ENCODE peak calls at places on chromosomes 7 and 10, in six cellular contexts. One of them, this sample, is unnamed.

GRCh38 chr10:95324436-95325268 is 33.8 kb upstream of the PDLIM1 start:
- DNase-seq in sigmoid colon: no peak
- DNase-seq in ovary: no peak
- DNase-seq in hepatocyte: no peak
- DNase-seq in lower leg skin: no peak
- DNase-seq in brain microvascular endothelial cell: no peak
- DNase-seq in this sample: no peak

GRCh38 chr7:43508434-43508833 is 74.5 kb upstream of the STK17A start:
- DNase-seq in sigmoid colon: no peak
- DNase-seq in ovary: no peak
- DNase-seq in hepatocyte: no peak
- DNase-seq in lower leg skin: no peak
- DNase-seq in brain microvascular endothelial cell: no peak
- DNase-seq in this sample: no peak

GRCh38 chr10:5293691-5294550 is 70.8 kb upstream of the UCN3 start:
- DNase-seq in sigmoid colon: no peak
- DNase-seq in ovary: no peak
- DNase-seq in hepatocyte: peak
- DNase-seq in lower leg skin: peak
- DNase-seq in brain microvascular endothelial cell: peak
- DNase-seq in this sample: peak

GRCh38 chr10:124648738-124649137 is 95.4 kb downstream of the FAM53B start:
- DNase-seq in sigmoid colon: peak
- DNase-seq in ovary: peak
- DNase-seq in hepatocyte: peak
- DNase-seq in lower leg skin: no peak
- DNase-seq in brain microvascular endothelial cell: peak
- DNase-seq in this sample: peak

GRCh38 chr10:49080071-49080470 is 35.3 kb downstream of the VSTM4 start:
- DNase-seq in sigmoid colon: no peak
- DNase-seq in ovary: peak
- DNase-seq in hepatocyte: peak
- DNase-seq in lower leg skin: peak
- DNase-seq in brain microvascular endothelial cell: peak
- DNase-seq in this sample: peak

GRCh38 chr7:29480456-29480855 is 83.2 kb upstream of the PRR15 start:
- DNase-seq in sigmoid colon: peak
- DNase-seq in ovary: peak
- DNase-seq in hepatocyte: peak
- DNase-seq in lower leg skin: no peak
- DNase-seq in brain microvascular endothelial cell: no peak
- DNase-seq in this sample: no peak

GRCh38 chr7:95723583-95724180 is 48.7 kb upstream of the DYNC1I1 start:
- DNase-seq in sigmoid colon: no peak
- DNase-seq in ovary: peak
- DNase-seq in hepatocyte: peak
- DNase-seq in lower leg skin: no peak
- DNase-seq in brain microvascular endothelial cell: peak
- DNase-seq in this sample: peak

GRCh38 chr10:129800-130199 is 5.5 kb upstream of the ZMYND11 start:
- DNase-seq in sigmoid colon: no peak
- DNase-seq in ovary: no peak
- DNase-seq in hepatocyte: no peak
- DNase-seq in lower leg skin: no peak
- DNase-seq in brain microvascular endothelial cell: no peak
- DNase-seq in this sample: no peak

GRCh38 chr10:116689744-116690143 is 52.6 kb downstream of the HSPA12A start:
- DNase-seq in sigmoid colon: peak
- DNase-seq in ovary: no peak
- DNase-seq in hepatocyte: no peak
- DNase-seq in lower leg skin: no peak
- DNase-seq in brain microvascular endothelial cell: no peak
- DNase-seq in this sample: no peak

GRCh38 chr7:23467731-23468720 is 2.3 kb downstream of the IGF2BP3 start:
- DNase-seq in sigmoid colon: no peak
- DNase-seq in ovary: no peak
- DNase-seq in hepatocyte: peak
- DNase-seq in lower leg skin: no peak
- DNase-seq in brain microvascular endothelial cell: no peak
- DNase-seq in this sample: no peak

GRCh38 chr10:114762811-114763210 is 58.8 kb upstream of the FHIP2A start:
- DNase-seq in sigmoid colon: no peak
- DNase-seq in ovary: no peak
- DNase-seq in hepatocyte: no peak
- DNase-seq in lower leg skin: no peak
- DNase-seq in brain microvascular endothelial cell: no peak
- DNase-seq in this sample: no peak

GRCh38 chr10:50473756-50474155 is 150.0 kb downstream of the SGMS1 start:
- DNase-seq in sigmoid colon: no peak
- DNase-seq in ovary: no peak
- DNase-seq in hepatocyte: no peak
- DNase-seq in lower leg skin: no peak
- DNase-seq in brain microvascular endothelial cell: no peak
- DNase-seq in this sample: no peak

GRCh38 chr7:32594965-32595364 is 99.7 kb downstream of the AVL9 start:
- DNase-seq in sigmoid colon: no peak
- DNase-seq in ovary: no peak
- DNase-seq in hepatocyte: no peak
- DNase-seq in lower leg skin: no peak
- DNase-seq in brain microvascular endothelial cell: peak
- DNase-seq in this sample: no peak

GRCh38 chr7:4302203-4302905 is 379.7 kb upstream of the FOXK1 start:
- DNase-seq in sigmoid colon: no peak
- DNase-seq in ovary: no peak
- DNase-seq in hepatocyte: no peak
- DNase-seq in lower leg skin: no peak
- DNase-seq in brain microvascular endothelial cell: no peak
- DNase-seq in this sample: no peak

GRCh38 chr10:121771957-121772356 is 155.9 kb downstream of the ATE1 start:
- DNase-seq in sigmoid colon: no peak
- DNase-seq in ovary: no peak
- DNase-seq in hepatocyte: peak
- DNase-seq in lower leg skin: no peak
- DNase-seq in brain microvascular endothelial cell: no peak
- DNase-seq in this sample: no peak

GRCh38 chr10:43981232-43981631 is 332.6 kb upstream of the ZNF32 start:
- DNase-seq in sigmoid colon: no peak
- DNase-seq in ovary: no peak
- DNase-seq in hepatocyte: no peak
- DNase-seq in lower leg skin: no peak
- DNase-seq in brain microvascular endothelial cell: peak
- DNase-seq in this sample: no peak
- H3K4me3 ChIP-seq in sigmoid colon: no peak
- H3K4me3 ChIP-seq in ovary: no peak
- H3K4me3 ChIP-seq in hepatocyte: no peak
- H3K4me3 ChIP-seq in lower leg skin: no peak
- H3K4me3 ChIP-seq in brain microvascular endothelial cell: no peak
- H3K4me3 ChIP-seq in this sample: no peak

DNA sequence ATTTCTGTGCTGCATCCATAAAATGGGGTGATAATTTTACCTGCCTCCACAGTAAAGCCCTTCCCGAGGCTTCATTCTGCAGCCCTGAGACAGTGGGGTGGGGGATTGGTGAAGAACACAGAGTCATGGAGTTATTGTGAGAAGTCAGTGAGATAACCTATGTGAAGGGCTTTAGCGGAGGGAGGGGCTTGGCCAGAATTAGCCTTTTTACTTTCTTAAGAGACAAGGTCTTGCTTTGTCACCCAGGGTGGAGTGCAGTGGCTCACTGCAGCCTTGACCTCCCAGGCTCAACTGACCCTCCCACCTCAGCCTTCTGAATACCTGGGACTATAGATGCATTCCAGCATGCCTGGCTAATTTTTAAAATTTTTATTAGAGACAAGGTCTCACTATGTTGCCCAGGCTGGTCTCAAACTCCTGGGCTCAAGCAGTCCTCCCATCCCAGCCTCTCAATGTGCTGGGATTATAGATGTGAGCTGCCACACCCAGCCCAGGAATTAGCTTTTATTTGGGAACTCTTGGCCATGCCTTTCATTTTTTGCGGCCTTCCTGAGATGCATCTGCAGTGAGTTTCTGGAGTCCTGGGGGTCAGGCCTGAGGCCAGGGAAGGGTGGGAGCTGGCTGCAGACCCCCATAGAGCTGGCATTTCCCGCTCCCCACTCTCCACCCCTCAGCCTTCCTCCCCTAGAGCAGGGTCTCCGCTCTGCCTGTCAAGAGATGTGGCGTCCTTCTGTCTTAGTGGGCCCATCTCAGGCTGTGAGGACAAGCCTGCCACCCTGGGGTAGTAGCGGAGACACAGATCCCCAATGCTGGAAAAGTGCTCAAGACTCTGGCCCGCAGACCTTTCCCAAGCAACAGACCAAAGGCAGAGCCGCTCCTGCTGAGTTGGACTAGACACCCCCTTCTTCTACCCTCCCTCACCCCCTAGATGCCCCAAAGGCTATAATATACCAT is 77.0 kb downstream of the ZMIZ1 start:
- DNase-seq in sigmoid colon: no peak
- DNase-seq in ovary: no peak
- DNase-seq in hepatocyte: no peak
- DNase-seq in lower leg skin: no peak
- DNase-seq in brain microvascular endothelial cell: no peak
- DNase-seq in this sample: no peak
- H3K4me3 ChIP-seq in sigmoid colon: no peak
- H3K4me3 ChIP-seq in ovary: no peak
- H3K4me3 ChIP-seq in hepatocyte: no peak
- H3K4me3 ChIP-seq in lower leg skin: no peak
- H3K4me3 ChIP-seq in brain microvascular endothelial cell: no peak
- H3K4me3 ChIP-seq in this sample: no peak

GRCh38 chr10:3828404-3829192 is 43.6 kb upstream of the KLF6 start:
- DNase-seq in sigmoid colon: peak
- DNase-seq in ovary: peak
- DNase-seq in hepatocyte: peak
- DNase-seq in lower leg skin: no peak
- DNase-seq in brain microvascular endothelial cell: peak
- DNase-seq in this sample: no peak
- H3K4me3 ChIP-seq in sigmoid colon: peak
- H3K4me3 ChIP-seq in ovary: peak
- H3K4me3 ChIP-seq in hepatocyte: no peak
- H3K4me3 ChIP-seq in lower leg skin: peak
- H3K4me3 ChIP-seq in brain microvascular endothelial cell: peak
- H3K4me3 ChIP-seq in this sample: peak

GRCh38 chr7:101823086-101823485 is 5.7 kb downstream of the CUX1 start:
- DNase-seq in sigmoid colon: peak
- DNase-seq in ovary: no peak
- DNase-seq in hepatocyte: no peak
- DNase-seq in lower leg skin: peak
- DNase-seq in brain microvascular endothelial cell: no peak
- DNase-seq in this sample: no peak

GRCh38 chr7:101818699-101819071 is 1.3 kb downstream of the CUX1 start:
- DNase-seq in sigmoid colon: peak
- DNase-seq in ovary: no peak
- DNase-seq in hepatocyte: no peak
- DNase-seq in lower leg skin: peak
- DNase-seq in brain microvascular endothelial cell: no peak
- DNase-seq in this sample: no peak

GRCh38 chr7:101819913-101820522 is 2.6 kb downstream of the CUX1 start:
- DNase-seq in sigmoid colon: no peak
- DNase-seq in ovary: no peak
- DNase-seq in hepatocyte: no peak
- DNase-seq in lower leg skin: no peak
- DNase-seq in brain microvascular endothelial cell: no peak
- DNase-seq in this sample: no peak

GRCh38 chr7:101819183-101819582 is 1.8 kb downstream of the CUX1 start:
- DNase-seq in sigmoid colon: peak
- DNase-seq in ovary: no peak
- DNase-seq in hepatocyte: no peak
- DNase-seq in lower leg skin: peak
- DNase-seq in brain microvascular endothelial cell: no peak
- DNase-seq in this sample: no peak

GRCh38 chr7:101820703-101821102 is 3.3 kb downstream of the CUX1 start:
- DNase-seq in sigmoid colon: peak
- DNase-seq in ovary: no peak
- DNase-seq in hepatocyte: no peak
- DNase-seq in lower leg skin: peak
- DNase-seq in brain microvascular endothelial cell: no peak
- DNase-seq in this sample: no peak
- H3K4me3 ChIP-seq in sigmoid colon: no peak
- H3K4me3 ChIP-seq in ovary: no peak
- H3K4me3 ChIP-seq in hepatocyte: no peak
- H3K4me3 ChIP-seq in lower leg skin: no peak
- H3K4me3 ChIP-seq in brain microvascular endothelial cell: no peak
- H3K4me3 ChIP-seq in this sample: no peak

GRCh38 chr7:151244156-151244870 is 4.2 kb downstream of the SMARCD3 start:
- DNase-seq in sigmoid colon: no peak
- DNase-seq in ovary: no peak
- DNase-seq in hepatocyte: peak
- DNase-seq in lower leg skin: peak
- DNase-seq in brain microvascular endothelial cell: peak
- DNase-seq in this sample: no peak
- H3K4me3 ChIP-seq in sigmoid colon: no peak
- H3K4me3 ChIP-seq in ovary: no peak
- H3K4me3 ChIP-seq in hepatocyte: no peak
- H3K4me3 ChIP-seq in lower leg skin: no peak
- H3K4me3 ChIP-seq in brain microvascular endothelial cell: no peak
- H3K4me3 ChIP-seq in this sample: peak

GRCh38 chr10:26806557-26806956 is 54.2 kb downstream of the ABI1 start:
- DNase-seq in sigmoid colon: no peak
- DNase-seq in ovary: no peak
- DNase-seq in hepatocyte: no peak
- DNase-seq in lower leg skin: no peak
- DNase-seq in brain microvascular endothelial cell: no peak
- DNase-seq in this sample: no peak

GRCh38 chr10:26807532-26807931 is 53.2 kb downstream of the ABI1 start:
- DNase-seq in sigmoid colon: no peak
- DNase-seq in ovary: no peak
- DNase-seq in hepatocyte: no peak
- DNase-seq in lower leg skin: no peak
- DNase-seq in brain microvascular endothelial cell: no peak
- DNase-seq in this sample: no peak

GRCh38 chr10:26805567-26806245 is 55.1 kb downstream of the ABI1 start:
- DNase-seq in sigmoid colon: no peak
- DNase-seq in ovary: no peak
- DNase-seq in hepatocyte: peak
- DNase-seq in lower leg skin: no peak
- DNase-seq in brain microvascular endothelial cell: peak
- DNase-seq in this sample: no peak

GRCh38 chr10:26809973-26810372 is 50.8 kb downstream of the ABI1 start:
- DNase-seq in sigmoid colon: no peak
- DNase-seq in ovary: no peak
- DNase-seq in hepatocyte: no peak
- DNase-seq in lower leg skin: no peak
- DNase-seq in brain microvascular endothelial cell: no peak
- DNase-seq in this sample: no peak

DNA sequence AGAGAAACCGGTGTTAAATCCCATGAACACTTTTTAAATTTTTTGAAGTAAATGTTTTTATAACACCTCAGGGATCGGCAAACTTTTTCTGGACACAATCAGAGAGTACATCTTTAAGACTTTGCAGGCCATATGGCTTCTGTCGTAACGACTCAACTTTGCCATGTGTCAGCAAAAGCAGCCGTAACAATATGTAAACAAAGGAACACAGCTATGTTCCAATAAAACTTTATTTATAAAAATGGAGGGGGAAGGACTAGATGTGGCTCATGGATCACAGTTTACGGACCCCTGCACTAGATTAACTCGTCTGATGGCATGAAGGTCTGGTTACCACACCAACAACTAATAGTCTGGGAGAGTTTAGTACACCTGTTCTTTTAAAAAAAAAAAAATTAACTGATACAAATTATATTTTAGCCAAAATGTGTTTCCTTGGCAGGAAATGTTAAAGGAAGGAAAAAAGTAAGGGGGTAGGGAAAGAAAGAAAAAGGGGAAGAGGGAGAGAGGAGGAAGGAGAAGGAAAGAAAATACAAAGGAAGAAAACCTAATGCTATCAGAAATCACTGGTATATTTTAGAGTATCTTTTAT is 50.2 kb downstream of the ABI1 start:
- DNase-seq in sigmoid colon: no peak
- DNase-seq in ovary: no peak
- DNase-seq in hepatocyte: no peak
- DNase-seq in lower leg skin: no peak
- DNase-seq in brain microvascular endothelial cell: no peak
- DNase-seq in this sample: no peak
- H3K4me3 ChIP-seq in sigmoid colon: no peak
- H3K4me3 ChIP-seq in ovary: no peak
- H3K4me3 ChIP-seq in hepatocyte: no peak
- H3K4me3 ChIP-seq in lower leg skin: no peak
- H3K4me3 ChIP-seq in brain microvascular endothelial cell: no peak
- H3K4me3 ChIP-seq in this sample: no peak

This sample was measured in heart left ventricle.